ENCODE peak calls at places on chromosomes 3 and 15, in four cellular contexts. V, B, H and E are unnamed samples.

GRCh38 chr15:80480909-80481308 is 76.7 kb downstream of the ARNT2 start:
- DNase-seq in B (peak), V (no peak), H (peak), E (no peak)

GRCh38 chr15:67997996-67998395 is 56.1 kb upstream of the PIAS1 start:
- DNase-seq in H (peak), B (no peak), V (peak), E (no peak)

GRCh38 chr3:170610321-170610884 is 24.5 kb upstream of the SLC7A14 start:
- DNase-seq in H (no peak), B (no peak), V (no peak), E (no peak)

GRCh38 chr3:123627673-123628670 is 43.1 kb upstream of the HACD2 start:
- DNase-seq in H (no peak), V (no peak), B (peak), E (no peak)

GRCh38 chr3:44506961-44507360 is 29.5 kb upstream of the ZNF445 start:
- DNase-seq in V (no peak), B (no peak), H (no peak), E (no peak)

GRCh38 chr3:147807773-147808172 is 398.6 kb downstream of the ZIC1 start:
- DNase-seq in B (no peak), H (no peak), V (no peak), E (no peak)

GRCh38 chr15:36791849-36792618 is 212.6 kb downstream of the CDIN1 start:
- DNase-seq in V (no peak), B (no peak), H (no peak), E (no peak)

GRCh38 chr15:31352911-31353811 is 26.5 kb downstream of the KLF13 start:
- DNase-seq in H (peak), V (no peak), B (peak), E (no peak)

GRCh38 chr15:54812383-54812782 is 384.4 kb downstream of the RSL24D1 start:
- DNase-seq in V (peak), H (no peak), B (no peak), E (no peak)

GRCh38 chr15:61275901-61276300 is 46.8 kb upstream of the RORA start:
- DNase-seq in V (no peak), B (no peak), H (no peak), E (no peak)

GRCh38 chr15:76991741-76992645 is 2.9 kb upstream of the PSTPIP1 start:
- DNase-seq in B (no peak), V (no peak), H (no peak), E (no peak)

GRCh38 chr3:98521897-98522537 is 685 bp downstream of the CLDND1 start:
- DNase-seq in V (peak), H (peak), B (peak), E (peak)

GRCh38 chr3:23493846-23494245 is 290.7 kb downstream of the UBE2E2 start:
- DNase-seq in B (no peak), V (no peak), H (no peak), E (no peak)

GRCh38 chr3:190319660-190320059 is 2.6 kb downstream of the CLDN1 start:
- DNase-seq in V (no peak), H (no peak), B (no peak), E (no peak)

GRCh38 chr15:80739919-80740318 is 39.3 kb upstream of the CEMIP start:
- DNase-seq in H (no peak), V (no peak), B (no peak), E (no peak)

GRCh38 chr3:24945575-24945974 is 450.9 kb upstream of the THRB start:
- DNase-seq in H (no peak), V (no peak), B (no peak), E (no peak)

GRCh38 chr3:151210676-151211381 is 7.8 kb upstream of the GPR171 start:
- DNase-seq in V (no peak), H (peak), B (no peak), E (no peak)

GRCh38 chr3:197750863-197751737 is 1.4 kb downstream of the FYTTD1 start:
- DNase-seq in B (peak), H (peak), V (peak), E (no peak)

GRCh38 chr15:52540374-52541012 is 11.8 kb upstream of the MYO5A start:
- DNase-seq in B (no peak), V (no peak), H (peak), E (no peak)

GRCh38 chr3:21738283-21738682 is 12.7 kb downstream of the ZNF385D start:
- DNase-seq in B (no peak), V (no peak), H (no peak), E (no peak)

GRCh38 chr15:70358871-70359647 is 261.3 kb upstream of the TLE3 start:
- DNase-seq in H (no peak), V (no peak), B (no peak), E (no peak)

GRCh38 chr3:54818942-54819341 is 108.9 kb downstream of the LRTM1 start:
- DNase-seq in B (no peak), H (no peak), V (no peak), E (no peak)

GRCh38 chr15:76964157-76964556 is 30.8 kb upstream of the PSTPIP1 start:
- DNase-seq in H (no peak), B (no peak), V (no peak), E (no peak)

GRCh38 chr3:133535971-133536634 is 37.4 kb upstream of the CDV3 start:
- DNase-seq in H (peak), B (no peak), V (peak), E (peak)

GRCh38 chr15:73053398-73053723 is 1.1 kb downstream of the NEO1 start:
- DNase-seq in V (no peak), B (no peak), H (no peak), E (no peak)

GRCh38 chr15:90684281-90684680 is 32.9 kb upstream of the BLM start:
- DNase-seq in B (peak), V (no peak), H (no peak), E (no peak)

GRCh38 chr3:79765854-79766253 is 1.9 kb downstream of the ROBO1 start:
- DNase-seq in B (no peak), H (no peak), V (no peak), E (no peak)

GRCh38 chr15:78727561-78727960 is 83.7 kb downstream of the ADAMTS7 start:
- DNase-seq in V (peak), B (no peak), H (no peak), E (no peak)

GRCh38 chr15:73141216-73141900 is 89.1 kb downstream of the NEO1 start:
- DNase-seq in H (no peak), V (no peak), B (no peak), E (no peak)

GRCh38 chr3:39148116-39149058 is 5.0 kb downstream of the CSRNP1 start:
- DNase-seq in V (no peak), H (no peak), B (no peak), E (peak)

GRCh38 chr3:39149059-39149455 is 4.3 kb downstream of the CSRNP1 start:
- DNase-seq in V (no peak), H (no peak), B (no peak), E (no peak)

GRCh38 chr3:39146611-39147373 is 6.6 kb downstream of the CSRNP1 start:
- DNase-seq in V (peak), H (peak), B (peak), E (peak)

GRCh38 chr3:39147374-39147709 is 6.0 kb downstream of the CSRNP1 start:
- DNase-seq in B (no peak), V (no peak), H (no peak), E (no peak)

DNA sequence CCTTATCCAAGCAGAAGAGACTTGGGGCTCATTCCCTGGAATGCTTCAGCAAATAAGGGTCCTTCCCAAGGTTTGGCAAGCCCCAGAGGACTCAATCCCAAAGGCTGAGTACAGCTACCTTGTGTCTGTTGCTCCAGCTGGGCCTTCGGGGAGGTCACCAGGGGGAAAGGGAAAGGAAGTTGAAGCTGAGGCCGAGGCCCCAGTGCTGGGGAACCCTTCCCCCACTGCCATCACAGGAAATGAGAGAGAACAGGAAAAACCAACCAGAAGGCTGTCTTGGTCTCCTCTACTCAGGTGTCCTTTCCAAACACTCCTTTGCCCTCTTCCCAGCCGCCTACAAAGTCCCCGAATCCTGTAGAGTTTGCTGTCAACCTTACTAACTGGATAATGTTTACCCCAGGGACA is 5.7 kb downstream of the CSRNP1 start:
- DNase-seq in V (no peak), H (no peak), B (no peak), E (peak)
- H3K4me3 ChIP-seq in V (peak), H (no peak), B (peak), E (peak)

GRCh38 chr3:172981407-172981983 is 159.5 kb downstream of the SPATA16 start:
- DNase-seq in V (no peak), B (no peak), H (no peak), E (no peak)

GRCh38 chr3:172984938-172985337 is 156.1 kb downstream of the SPATA16 start:
- DNase-seq in V (no peak), B (no peak), H (no peak), E (no peak)

GRCh38 chr3:172987268-172987667 is 153.8 kb downstream of the SPATA16 start:
- DNase-seq in B (no peak), H (no peak), V (peak), E (no peak)

GRCh38 chr3:172980849-172981248 is 160.2 kb downstream of the SPATA16 start:
- DNase-seq in H (peak), V (no peak), B (no peak), E (no peak)

DNA sequence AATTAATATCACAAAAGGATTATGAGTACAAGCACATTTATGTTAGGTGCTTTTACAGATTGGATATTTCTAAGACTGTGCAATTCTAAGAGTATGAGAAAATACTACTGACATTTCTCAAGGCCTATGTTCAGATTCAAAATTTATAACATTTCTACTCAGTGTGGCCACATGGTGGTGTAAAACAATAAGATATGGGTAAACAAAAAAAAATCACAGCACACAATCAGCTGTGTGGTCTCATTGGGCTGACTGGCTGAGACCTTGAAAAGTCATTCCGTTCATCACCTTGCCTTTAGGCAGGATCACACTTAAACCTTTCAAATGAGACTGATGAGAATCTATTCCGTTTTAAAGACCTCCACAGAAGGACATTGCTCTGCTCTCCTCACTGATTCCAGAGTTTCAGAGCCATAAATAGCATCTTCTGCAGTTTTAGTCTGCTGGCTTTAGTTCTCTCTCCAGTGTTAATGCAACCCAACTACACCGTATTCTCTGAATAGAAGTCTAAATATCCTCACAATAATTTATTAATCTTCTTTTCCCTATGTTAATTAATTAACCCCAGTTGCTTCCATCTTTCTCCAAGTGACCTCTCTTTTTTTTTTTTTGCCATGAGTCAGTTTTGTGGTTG is 158.2 kb downstream of the SPATA16 start:
- DNase-seq in B (no peak), V (peak), H (peak), E (no peak)
- TF ChIP-seq CTCF in B (no peak), V (peak), H (no peak), E (no peak)

DNA sequence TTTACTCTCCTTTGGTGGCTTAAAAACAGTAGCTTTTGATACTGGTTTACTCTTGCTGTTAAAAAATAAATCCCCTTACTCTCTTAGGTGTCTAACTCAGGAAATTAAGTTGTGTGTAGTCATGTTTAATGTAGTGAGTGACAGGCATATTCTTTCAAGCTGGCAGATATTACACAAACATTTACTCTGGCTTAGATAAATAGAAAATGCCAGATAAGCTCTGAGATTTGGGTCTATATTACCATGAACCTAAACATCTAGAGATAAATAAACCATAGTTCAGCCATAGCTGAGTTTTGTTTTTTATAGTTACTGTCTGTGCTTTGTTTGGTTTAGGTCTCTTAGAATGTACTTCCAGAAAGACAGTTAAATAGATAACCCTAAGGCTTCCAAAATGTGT is 2.4 kb downstream of the SEMA6D start:
- DNase-seq in V (no peak), H (no peak), B (no peak), E (no peak)
- H3K4me3 ChIP-seq in V (no peak), H (peak), B (peak), E (no peak)

DNA sequence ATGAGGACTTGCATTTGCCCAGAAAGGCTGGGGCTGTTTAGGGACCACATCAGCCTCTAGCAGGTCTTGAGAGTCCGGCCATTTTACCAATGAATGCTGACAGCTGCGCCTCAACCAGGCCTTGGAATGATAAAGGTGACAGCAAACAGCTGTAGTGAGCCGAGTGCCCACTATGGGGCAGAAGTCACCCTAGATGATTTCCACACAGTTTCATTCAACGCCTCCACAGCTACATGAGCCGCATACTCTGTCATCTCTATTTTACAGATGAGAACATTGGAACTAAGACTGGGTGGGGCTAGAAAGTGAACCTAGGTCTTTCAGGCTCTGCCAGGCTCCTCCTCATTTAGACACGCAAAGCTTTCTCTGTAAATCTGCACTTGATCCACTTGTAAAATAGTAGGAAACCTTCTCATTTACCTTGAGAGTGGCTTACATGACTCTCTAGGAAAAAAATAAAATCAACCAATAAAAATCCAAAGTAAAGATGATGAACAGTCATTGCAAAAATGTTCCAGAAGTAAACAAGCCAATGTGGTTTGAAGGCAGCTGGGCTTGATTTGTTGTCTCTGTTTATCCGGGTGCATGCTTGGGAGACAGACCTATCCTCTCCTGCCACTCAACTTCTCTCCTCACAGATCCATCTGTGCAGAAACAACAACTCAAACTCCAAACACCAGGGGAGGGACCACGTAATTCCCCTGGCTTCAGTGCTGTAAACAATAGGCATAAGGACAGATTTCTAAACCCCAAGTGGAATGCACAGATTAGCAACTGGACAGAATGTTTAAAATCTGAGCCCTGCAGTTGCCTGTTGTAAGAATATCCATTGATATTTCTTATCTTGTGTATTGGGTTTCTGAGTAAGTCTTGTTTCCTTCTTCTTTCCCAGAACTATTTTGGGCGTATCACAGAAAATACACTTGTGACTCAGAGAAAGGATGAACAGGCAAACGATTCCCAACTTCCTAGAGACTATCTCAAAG is 31.5 kb upstream of the LDHAL6B start:
- DNase-seq in V (peak), H (peak), B (peak), E (peak)
- TF ChIP-seq CTCF in V (peak), H (peak), B (peak), E (peak)

GRCh38 chr15:25734680-25735355 is 128.3 kb downstream of the ATP10A start:
- DNase-seq in V (no peak), H (no peak), B (no peak), E (no peak)

GRCh38 chr15:25736451-25736850 is 126.7 kb downstream of the ATP10A start:
- DNase-seq in V (no peak), H (peak), B (no peak), E (no peak)

GRCh38 chr15:25735550-25736384 is 127.4 kb downstream of the ATP10A start:
- DNase-seq in H (no peak), B (no peak), V (no peak), E (no peak)

GRCh38 chr15:25738171-25738792 is 124.8 kb downstream of the ATP10A start:
- DNase-seq in H (peak), V (no peak), B (no peak), E (no peak)

GRCh38 chr15:25737218-25737643 is 125.9 kb downstream of the ATP10A start:
- DNase-seq in V (no peak), B (no peak), H (peak), E (no peak)
- H3K4me3 ChIP-seq in V (no peak), B (no peak), H (no peak), E (no peak)

DNA sequence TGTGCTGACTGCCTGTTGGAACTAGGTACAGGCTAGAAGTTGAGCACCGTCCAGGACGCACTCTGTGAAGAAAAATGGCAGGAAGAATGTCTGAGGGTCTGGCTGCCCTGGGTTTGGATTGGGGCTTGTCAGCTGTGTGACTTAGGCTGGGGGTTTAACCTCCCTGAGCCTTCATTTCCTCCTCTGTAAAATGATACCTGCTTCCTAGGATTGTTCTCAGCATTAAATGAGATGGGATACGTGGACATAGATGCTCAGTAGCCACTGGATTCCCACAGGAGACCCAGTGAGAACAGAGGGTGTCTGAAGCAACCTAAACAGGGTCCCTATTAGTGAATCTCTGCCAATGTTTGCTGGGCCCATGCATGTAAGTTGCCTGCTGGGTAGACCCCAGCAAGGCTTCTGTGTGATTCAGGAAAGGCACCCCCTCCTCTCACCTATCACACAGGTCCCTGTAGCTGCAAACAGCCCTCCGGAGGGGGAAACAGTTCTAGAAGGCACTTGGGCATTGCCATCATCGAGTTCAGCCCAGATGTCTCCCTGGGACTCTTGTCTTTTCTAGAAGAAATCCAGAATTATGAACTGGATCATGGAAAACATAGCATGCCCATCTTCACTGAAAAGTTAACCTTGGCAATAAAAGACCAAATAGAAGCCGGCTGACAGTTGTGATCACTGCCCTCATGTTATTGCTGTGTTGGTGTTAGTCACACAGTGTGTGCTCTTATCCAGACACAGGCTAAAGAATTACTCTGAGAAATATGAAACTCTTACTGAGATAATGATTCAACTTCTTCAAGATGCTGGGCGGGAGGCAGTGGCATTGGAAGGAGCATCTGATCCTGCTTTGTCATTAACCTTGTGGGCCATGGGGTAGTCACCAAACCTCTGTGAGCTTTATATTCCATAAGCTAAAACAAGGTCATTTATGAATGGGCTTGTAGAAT is 64.5 kb downstream of the SMAD6 start:
- DNase-seq in B (no peak), H (peak), V (peak), E (no peak)
- TF ChIP-seq CTCF in B (no peak), H (no peak), V (no peak), E (no peak)

GRCh38 chr3:137032465-137033120 is 74.8 kb downstream of the IL20RB start:
- DNase-seq in H (peak), V (peak), B (peak), E (peak)
- H3K4me3 ChIP-seq in H (peak), V (peak), B (peak), E (peak)

GRCh38 chr3:5729852-5730251 is 542.3 kb downstream of the EDEM1 start:
- DNase-seq in H (no peak), V (peak), B (no peak), E (no peak)
- TF ChIP-seq CTCF in H (no peak), V (no peak), B (no peak), E (no peak)